ENCODE peak calls at places on chromosome 22, in seven cellular contexts. A is astrocyte; H is NCI-H1105; I is NCI-H1417; K is Karpas-422; P is stimulated activated CD8-positive, alpha-beta memory T cell treated with anti-CD3 and anti-CD28 coated beads, Interleukin-7, amount 100 ng/mL, for 1 hour; T is T47D. C is an unnamed sample.

GRCh38 chr22:32217465-32217864 is 12.6 kb upstream of the RFPL2 start:
- DNase-seq in T (no peak), A (no peak), H (no peak), K (no peak), I (no peak), P (no peak), C (no peak)

GRCh38 chr22:47796128-47796908 is 1033.9 kb downstream of the TBC1D22A start:
- DNase-seq in H (no peak), K (no peak), A (no peak), T (no peak), P (no peak), I (no peak), C (no peak)

GRCh38 chr22:24423519-24424000 is 3.8 kb upstream of the ADORA2A start:
- DNase-seq in I (no peak), P (peak; percentile 41), A (no peak), H (no peak), T (peak; percentile 36), K (peak; percentile 85), C (no peak)

GRCh38 chr22:30871391-30872281 is 96.9 kb downstream of the MORC2 start:
- DNase-seq in T (no peak), I (no peak), K (no peak), P (no peak), H (no peak), A (no peak), C (no peak)

GRCh38 chr22:27747396-27748256 is 53.9 kb downstream of the MN1 start:
- DNase-seq in T (no peak), I (no peak), A (no peak), H (no peak), P (no peak), K (peak; percentile 46), C (no peak)

GRCh38 chr22:40176921-40177737 is 596 bp upstream of the TNRC6B start:
- DNase-seq in I (no peak), A (peak; percentile 54), H (no peak), K (peak; percentile 88), T (peak; percentile 69), P (peak; percentile 37), C (no peak)

GRCh38 chr22:39184586-39185577 is 32.4 kb upstream of the CBX7 start:
- DNase-seq in P (no peak), A (peak; percentile 39), K (no peak), T (no peak), H (no peak), I (no peak), C (no peak)

GRCh38 chr22:19610518-19611253 is 86.5 kb upstream of the CLDN5 start:
- DNase-seq in T (no peak), P (no peak), A (no peak), K (peak; percentile 81), H (no peak), I (peak; percentile 53), C (peak; percentile 32)

GRCh38 chr22:24953294-24954113 is 988 bp downstream of the KIAA1671 start:
- DNase-seq in A (no peak), I (no peak), K (no peak), T (no peak), P (no peak), H (no peak), C (no peak)

GRCh38 chr22:35399678-35400334 is at the start of gene MCM5:
- DNase-seq in P (peak; percentile 92), K (peak; percentile 100), I (peak; percentile 93), H (peak; percentile 96), T (peak; percentile 97), A (peak; percentile 92), C (peak; percentile 97)

GRCh38 chr22:47918276-47918928 is 1156.0 kb downstream of the TBC1D22A start:
- DNase-seq in T (no peak), P (no peak), K (no peak), A (no peak), H (no peak), I (peak; percentile 0), C (no peak)

GRCh38 chr22:33918676-33919590 is 1.3 kb downstream of the LARGE1 start:
- DNase-seq in P (no peak), A (peak; percentile 12), K (no peak), H (no peak), T (no peak), I (no peak), C (no peak)

GRCh38 chr22:17155941-17156340 is 3.1 kb downstream of the HDHD5 start:
- DNase-seq in T (no peak), I (no peak), P (no peak), A (no peak), H (no peak), K (no peak), C (no peak)

C was measured in DMS153.